ENCODE peak calls at places on chromosomes 4 and X, in six cellular contexts. R is heart left ventricle, O is activated B cell treated with CpG ODN at 0.5 μM for 24 hours, N is bronchial epithelial cell, K is ovary, S is IMR-90. U is an unnamed sample.

GRCh38 chrX:16060252-16060651 is 63.1 kb upstream of the GRPR start:
- DNase-seq in R (no peak), O (no peak), N (no peak), K (no peak), S (no peak), U (no peak)

GRCh38 chr4:90246841-90247240 is 119.6 kb downstream of the CCSER1 start:
- DNase-seq in R (no peak), O (no peak), N (peak; percentile 66), K (no peak), S (no peak), U (no peak)

GRCh38 chr4:17126306-17126978 is 228.0 kb upstream of the LDB2 start:
- DNase-seq in R (no peak), O (no peak), N (no peak), K (no peak), S (no peak), U (no peak)

GRCh38 chrX:68431836-68432235 is 1.5 kb downstream of the OPHN1 start:
- DNase-seq in R (no peak), O (no peak), N (no peak), K (no peak), S (peak; percentile 66), U (no peak)

GRCh38 chrX:38326086-38326485 is 1.2 kb downstream of the RPGR start:
- DNase-seq in R (no peak), O (no peak), N (no peak), K (no peak), S (no peak), U (no peak)

GRCh38 chr4:40193018-40193571 is 3.7 kb upstream of the RHOH start:
- DNase-seq in R (no peak), O (no peak), N (no peak), K (no peak), S (no peak), U (no peak)

GRCh38 chrX:119726900-119727555 is 31.4 kb upstream of the SOWAHD start:
- DNase-seq in R (no peak), O (no peak), N (peak; percentile 5), K (no peak), S (no peak), U (no peak)

GRCh38 chr4:185144601-185145240 is 1.7 kb downstream of the SLC25A4 start:
- DNase-seq in R (no peak), O (no peak), N (no peak), K (no peak), S (no peak), U (no peak)

GRCh38 chr4:8269535-8270417 is at the start of gene HTRA3:
- DNase-seq in R (peak; percentile 74), O (no peak), N (no peak), K (peak; percentile 79), S (peak; percentile 31), U (no peak)

GRCh38 chr4:97309111-97309510 is 834.2 kb downstream of the STPG2 start:
- DNase-seq in R (no peak), O (no peak), N (no peak), K (no peak), S (no peak), U (no peak)

GRCh38 chr4:15592799-15593198 is 62.4 kb downstream of the FBXL5 start:
- DNase-seq in R (no peak), O (no peak), N (no peak), K (no peak), S (no peak), U (no peak)

GRCh38 chr4:2352171-2352570 is 66.3 kb downstream of the ZFYVE28 start:
- DNase-seq in R (peak; percentile 15), O (peak; percentile 6), N (no peak), K (no peak), S (no peak), U (peak; percentile 14)

GRCh38 chr4:104472766-104473165 is 21.9 kb downstream of the CXXC4 start:
- DNase-seq in R (no peak), O (no peak), N (no peak), K (no peak), S (no peak), U (no peak)

GRCh38 chrX:18255059-18255458 is 34.4 kb upstream of the BEND2 start:
- DNase-seq in R (no peak), O (no peak), N (no peak), K (no peak), S (no peak), U (no peak)

GRCh38 chr4:173752610-173753009 is 222.6 kb upstream of the HAND2 start:
- DNase-seq in R (no peak), O (no peak), N (no peak), K (no peak), S (peak; percentile 4), U (no peak)

GRCh38 chr4:173745765-173746164 is 215.7 kb upstream of the HAND2 start:
- DNase-seq in R (no peak), O (no peak), N (no peak), K (no peak), S (no peak), U (no peak)

GRCh38 chr4:173746424-173746823 is 216.4 kb upstream of the HAND2 start:
- DNase-seq in R (no peak), O (no peak), N (no peak), K (no peak), S (no peak), U (no peak)

GRCh38 chr4:173747537-173748257 is 217.7 kb upstream of the HAND2 start:
- DNase-seq in R (no peak), O (no peak), N (no peak), K (no peak), S (no peak), U (no peak)

DNA sequence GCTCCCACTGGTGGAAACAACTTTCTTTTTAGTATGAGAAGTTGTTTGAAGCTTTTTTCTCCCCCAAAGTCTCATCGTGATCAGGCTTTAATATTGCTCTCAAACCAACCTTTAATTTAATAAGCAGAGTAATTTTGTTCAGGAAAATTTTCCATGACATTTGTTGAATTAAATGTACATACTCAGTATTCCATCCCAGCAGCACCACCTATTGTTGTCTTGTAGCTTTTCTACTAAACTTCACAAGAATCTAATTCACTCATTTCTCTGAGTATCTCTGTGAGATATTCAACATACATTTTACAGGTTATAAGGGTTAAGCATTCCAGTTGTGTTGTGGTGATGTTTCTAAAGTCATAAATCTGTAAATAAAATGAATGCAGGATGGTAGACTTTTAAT is 218.3 kb upstream of the HAND2 start:
- DNase-seq in R (no peak), O (no peak), N (no peak), K (no peak), S (peak; percentile 4), U (no peak)
- TF ChIP-seq CTCF in R (no peak), O (no peak), N (no peak), K (no peak), S (peak; percentile 21), U (no peak)

DNA sequence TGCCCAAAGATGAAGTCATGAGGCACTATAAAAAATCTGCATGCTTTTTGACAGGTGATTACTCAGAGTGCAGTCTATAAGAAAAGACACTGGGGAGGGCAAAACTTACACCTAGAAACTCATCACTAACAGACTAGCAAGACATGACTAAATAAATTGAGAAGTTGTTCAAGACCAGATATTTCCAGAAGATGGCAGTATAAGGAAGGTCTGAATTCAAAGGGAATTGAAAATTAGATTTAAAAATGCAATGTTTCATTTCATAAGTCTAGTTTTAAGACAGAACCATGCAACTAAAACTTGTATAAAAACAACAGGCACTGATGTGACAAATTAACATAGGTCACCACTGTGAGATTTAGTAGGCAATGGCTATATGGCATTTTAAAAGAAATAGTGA is 232.5 kb upstream of the POF1B start:
- DNase-seq in R (no peak), O (no peak), N (peak; percentile 11), K (no peak), S (peak; percentile 22), U (no peak)
- TF ChIP-seq CTCF in R (no peak), O (no peak), N (no peak), K (no peak), S (peak; percentile 53), U (peak; percentile 31)

DNA sequence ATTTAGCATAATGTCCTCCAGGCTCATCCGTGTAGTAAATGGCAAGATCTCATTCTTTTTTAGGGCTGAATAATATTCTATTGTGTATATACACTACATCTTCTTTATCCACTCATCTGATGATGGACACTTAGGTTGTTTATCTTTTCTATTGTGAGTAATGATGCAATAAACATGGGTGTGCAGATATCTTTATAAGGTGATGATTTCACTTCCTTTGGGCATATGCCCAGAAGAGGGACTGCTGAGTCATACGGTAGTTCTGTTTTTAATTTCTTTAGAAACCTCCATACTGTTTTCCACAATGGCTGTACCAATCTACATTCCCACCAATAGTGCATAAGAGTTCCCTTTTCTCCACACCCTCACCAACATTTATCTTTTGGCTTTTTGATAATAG is 317.6 kb upstream of the CNKSR2 start:
- DNase-seq in R (no peak), O (no peak), N (peak; percentile 69), K (no peak), S (no peak), U (no peak)
- TF ChIP-seq CTCF in R (no peak), O (no peak), N (no peak), K (no peak), S (no peak), U (no peak)

GRCh38 chrX:27619975-27620374 is 29.8 kb downstream of the DCAF8L2 start:
- DNase-seq in R (no peak), O (no peak), N (peak; percentile 3), K (no peak), S (peak; percentile 8), U (no peak)
- TF ChIP-seq CTCF in R (peak; percentile 19), O (no peak), N (peak; percentile 9), K (no peak), S (peak; percentile 42), U (peak; percentile 46)

GRCh38 chr4:88054909-88055308 is 47.5 kb downstream of the PKD2 start:
- DNase-seq in R (no peak), O (no peak), N (peak; percentile 57), K (no peak), S (peak; percentile 72), U (no peak)
- TF ChIP-seq CTCF in R (peak; percentile 45), O (no peak), N (peak; percentile 77), K (peak; percentile 14), S (peak; percentile 64), U (peak; percentile 18)

GRCh38 chrX:3811331-3812311 is 98.2 kb upstream of the PRKX start:
- DNase-seq in R (peak; percentile 21), O (no peak), N (peak; percentile 21), K (peak; percentile 29), S (peak; percentile 58), U (peak; percentile 51)
- TF ChIP-seq CTCF in R (peak; percentile 49), O (no peak), N (peak; percentile 42), K (peak; percentile 62), S (peak; percentile 69), U (peak; percentile 81)